ENCODE peak calls at places on chromosomes 11 and 22, in four cellular contexts. M is IMR-90, G is A549, J is HepG2. X is an unnamed sample.
A peak's percentile ranks its signal among the peaks of the same experiment; 100 is the strongest.

GRCh38 chr11:130071211-130071712 is 1.6 kb downstream of the APLP2 start:
- DNase-seq in G (peak; percentile 5), J (peak; percentile 13), M (peak; percentile 35), X (peak; percentile 38)

GRCh38 chr22:47367993-47368945 is 605.8 kb downstream of the TBC1D22A start:
- DNase-seq in M (no peak), G (no peak), J (no peak), X (no peak)

GRCh38 chr11:66866420-66867010 is 9.7 kb downstream of the LRFN4 start:
- DNase-seq in G (no peak), M (no peak), J (no peak), X (no peak)

GRCh38 chr22:32237905-32238304 is 17.2 kb downstream of the SLC5A4 start:
- DNase-seq in G (no peak), J (no peak), M (no peak), X (no peak)

GRCh38 chr11:20501971-20502370 is 97.4 kb upstream of the SLC6A5 start:
- DNase-seq in J (no peak), G (no peak), M (no peak), X (no peak)

GRCh38 chr22:40037320-40037719 is 42.6 kb downstream of the FAM83F start:
- DNase-seq in J (peak; percentile 33), M (no peak), G (no peak), X (no peak)

GRCh38 chr11:44356351-44356750 is 46.4 kb upstream of the ALX4 start:
- DNase-seq in M (no peak), G (no peak), J (no peak), X (no peak)

GRCh38 chr11:12778506-12778905 is 104.3 kb downstream of the TEAD1 start:
- DNase-seq in M (no peak), G (no peak), J (no peak), X (no peak)

GRCh38 chr11:43830928-43831440 is 49.6 kb upstream of the ALKBH3 start:
- DNase-seq in M (peak; percentile 100), G (peak; percentile 84), J (peak; percentile 82), X (peak; percentile 9)

GRCh38 chr11:126149759-126150236 is 61.7 kb downstream of the RPUSD4 start:
- DNase-seq in G (no peak), J (no peak), M (no peak), X (no peak)

GRCh38 chr11:14386081-14386480 is 27.1 kb upstream of the RRAS2 start:
- DNase-seq in M (no peak), G (no peak), J (no peak), X (no peak)

DNA sequence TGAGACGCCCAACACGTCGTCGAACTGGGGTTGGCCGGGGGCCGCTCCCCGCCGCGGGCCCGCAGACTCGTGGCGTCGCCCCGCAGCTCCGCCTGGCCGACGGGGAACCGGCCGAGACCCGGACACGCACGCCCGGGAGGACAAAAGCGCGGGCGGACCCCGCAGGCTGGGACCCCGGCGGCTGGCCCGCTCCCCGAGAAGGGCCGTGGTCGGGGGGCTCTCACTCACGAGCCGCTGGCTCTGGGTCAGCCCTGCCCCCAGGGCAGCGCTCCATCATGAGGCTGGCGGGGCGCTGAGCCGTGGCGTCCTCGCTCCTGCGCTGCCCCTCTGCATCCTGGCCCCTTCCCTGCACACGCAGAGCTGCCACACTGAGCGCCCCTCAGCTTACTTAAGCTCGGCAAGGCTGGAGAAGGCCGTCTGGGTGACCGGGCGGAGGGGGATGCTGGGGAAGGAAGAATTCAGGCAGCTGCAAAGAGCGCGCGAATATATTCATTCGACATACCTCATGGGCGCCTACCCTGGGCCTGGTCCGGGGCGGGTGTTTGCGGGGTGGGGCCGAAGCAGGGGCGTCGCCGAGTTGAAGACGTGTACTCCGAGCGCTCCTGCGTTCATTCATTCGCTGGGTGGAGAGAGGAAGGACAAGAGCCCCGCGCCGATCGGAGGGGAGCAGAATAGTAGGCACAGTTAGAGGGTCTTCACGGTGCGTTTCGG is 579 bp upstream of the CYB5R2 start:
- DNase-seq in M (no peak), G (no peak), J (no peak), X (peak; percentile 58)
- TF ChIP-seq MAZ in M (no peak), G (no peak), J (no peak), X (peak; percentile 3)

GRCh38 chr11:299081-299891 is at the start of gene IFITM5:
- DNase-seq in J (no peak), M (no peak), G (no peak), X (no peak)
- TF ChIP-seq MAZ in J (no peak), M (no peak), G (no peak), X (no peak)

GRCh38 chr11:121563900-121564822 is 111.4 kb upstream of the SORL1-AS1 start:
- DNase-seq in G (no peak), J (peak; percentile 50), M (peak; percentile 33), X (no peak)
- TF ChIP-seq MAZ in G (no peak), J (no peak), M (no peak), X (no peak)

GRCh38 chr11:78961186-78961782 is 386.6 kb upstream of the NARS2 start:
- DNase-seq in J (no peak), M (peak; percentile 46), G (no peak), X (peak; percentile 20)
- TF ChIP-seq MAZ in J (no peak), M (no peak), G (no peak), X (no peak)

DNA sequence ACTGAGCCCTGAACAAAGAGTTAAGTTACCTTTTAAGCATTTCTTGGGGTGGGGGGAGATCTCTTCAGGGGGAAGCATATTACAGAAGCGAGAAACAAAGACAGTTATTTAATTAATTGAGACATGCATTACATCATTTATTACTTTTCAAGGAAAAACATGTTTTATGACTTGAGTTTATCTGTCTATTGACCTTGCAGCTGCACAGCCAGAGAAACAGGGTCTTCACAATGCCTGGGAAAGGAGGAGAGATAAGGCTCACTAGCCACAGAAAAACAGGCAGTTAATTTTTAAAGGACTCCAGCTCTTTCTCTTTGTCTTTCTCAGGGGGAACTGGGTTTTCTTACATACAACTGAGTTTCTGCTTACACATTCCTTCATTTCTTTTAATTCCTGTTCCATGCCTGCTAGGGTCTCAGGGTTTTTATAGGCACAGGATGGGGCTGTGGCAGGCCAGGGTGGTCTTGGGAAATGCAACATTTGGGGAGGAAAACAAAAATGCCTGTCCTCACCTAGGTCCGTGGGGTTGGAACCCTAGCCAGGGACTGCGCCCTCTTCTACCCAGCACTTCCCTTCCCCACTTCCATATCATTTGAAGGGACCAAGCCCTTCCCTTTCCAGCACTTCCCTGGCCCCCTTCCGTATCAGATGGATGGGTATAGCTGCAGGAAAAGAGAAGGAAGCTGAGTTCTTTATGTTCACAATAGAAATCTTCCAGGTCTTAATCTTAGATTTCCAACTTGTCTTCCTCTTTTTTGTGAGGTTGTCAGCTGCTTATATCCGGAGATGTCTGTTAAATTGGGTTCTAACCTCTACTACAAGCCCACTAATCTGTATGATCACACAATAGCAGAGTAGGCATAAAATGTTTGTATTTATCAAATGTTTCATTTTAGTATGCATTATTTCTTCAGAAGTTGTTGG is 38.3 kb downstream of the BIRC2 start:
- DNase-seq in J (no peak), G (no peak), M (no peak), X (no peak)
- TF ChIP-seq MAZ in J (no peak), G (no peak), M (no peak), X (peak; percentile 12)

DNA sequence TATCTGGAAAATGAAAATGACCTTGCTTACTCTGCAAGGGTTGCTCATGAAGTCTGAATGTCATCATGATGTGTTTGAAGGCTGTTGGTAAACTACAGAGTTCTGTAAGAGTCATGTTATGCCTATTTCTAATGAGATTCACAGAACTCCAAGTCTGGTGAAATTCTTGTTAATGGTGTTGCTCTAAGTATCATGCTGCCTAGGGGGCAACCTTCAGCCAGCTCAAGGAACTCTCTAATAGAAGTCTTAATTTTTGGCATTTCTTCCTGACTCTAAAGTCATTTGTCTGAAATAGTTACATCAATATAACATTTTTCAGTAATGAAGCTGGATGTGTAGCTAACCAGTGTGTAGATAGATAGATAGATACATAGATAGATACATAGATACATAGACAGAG is 302.8 kb downstream of the FAT3 start:
- DNase-seq in J (no peak), G (no peak), M (no peak), X (no peak)
- TF ChIP-seq MAZ in J (no peak), G (no peak), M (no peak), X (no peak)

GRCh38 chr11:16785520-16786128 is 47.2 kb downstream of the C11orf58 start:
- DNase-seq in G (peak; percentile 92), J (peak; percentile 63), M (peak; percentile 75), X (peak; percentile 78)
- TF ChIP-seq MAZ in G (no peak), J (no peak), M (no peak), X (no peak)

DNA sequence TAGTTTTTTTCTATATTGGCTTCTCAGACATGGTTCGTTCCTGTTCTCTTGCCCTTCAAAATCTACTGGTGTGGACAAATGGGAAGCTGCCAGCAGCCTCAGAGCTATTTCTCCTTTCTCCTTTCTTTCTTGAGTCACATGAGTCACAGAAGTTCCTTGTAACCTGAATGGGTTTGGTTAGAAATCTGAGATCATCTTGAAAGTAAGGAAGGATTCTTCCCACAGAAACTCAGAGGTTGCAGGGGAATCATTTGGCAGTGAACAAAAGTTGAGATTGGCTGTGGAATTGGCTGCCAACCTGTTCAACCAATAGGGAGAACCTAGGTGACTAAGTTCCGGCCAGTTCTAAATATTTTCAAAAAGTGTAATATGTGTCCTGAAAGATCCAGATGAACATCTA is 12.4 kb downstream of the PLET1 start:
- DNase-seq in M (peak; percentile 89), J (no peak), G (no peak), X (no peak)
- TF ChIP-seq MAZ in M (no peak), J (no peak), G (no peak), X (no peak)